ENCODE peak calls at places on chromosomes 12 and 14, in nine cellular contexts. One of them, this sample, is unnamed.

GRCh38 chr12:18907793-18908580 is 170.1 kb downstream of the CAPZA3 start:
- DNase-seq in small intestine: no peak
- DNase-seq in AG04450: no peak
- DNase-seq in testis: no peak
- DNase-seq in endothelial cell of umbilical vein: no peak
- DNase-seq in GM23248: no peak
- DNase-seq in Panc1: no peak
- DNase-seq in AG09309: no peak
- DNase-seq in tibial nerve: no peak
- DNase-seq in this sample: peak

GRCh38 chr12:124837958-124838803 is 25.5 kb downstream of the SCARB1 start:
- DNase-seq in small intestine: peak
- DNase-seq in AG04450: peak
- DNase-seq in testis: peak
- DNase-seq in endothelial cell of umbilical vein: peak
- DNase-seq in GM23248: peak
- DNase-seq in Panc1: peak
- DNase-seq in AG09309: peak
- DNase-seq in tibial nerve: peak
- DNase-seq in this sample: peak

GRCh38 chr14:32682219-32682618 is 256.5 kb upstream of the NPAS3 start:
- DNase-seq in small intestine: no peak
- DNase-seq in AG04450: no peak
- DNase-seq in testis: no peak
- DNase-seq in endothelial cell of umbilical vein: no peak
- DNase-seq in GM23248: no peak
- DNase-seq in Panc1: no peak
- DNase-seq in AG09309: no peak
- DNase-seq in tibial nerve: no peak
- DNase-seq in this sample: no peak

GRCh38 chr12:6672143-6672542 is 9.2 kb upstream of the ING4 start:
- DNase-seq in small intestine: no peak
- DNase-seq in AG04450: no peak
- DNase-seq in testis: no peak
- DNase-seq in endothelial cell of umbilical vein: no peak
- DNase-seq in GM23248: no peak
- DNase-seq in Panc1: no peak
- DNase-seq in AG09309: no peak
- DNase-seq in tibial nerve: no peak
- DNase-seq in this sample: no peak

GRCh38 chr12:132772551-132772950 is 10.9 kb upstream of the ANKLE2 start:
- DNase-seq in small intestine: no peak
- DNase-seq in AG04450: no peak
- DNase-seq in testis: no peak
- DNase-seq in endothelial cell of umbilical vein: no peak
- DNase-seq in GM23248: no peak
- DNase-seq in Panc1: no peak
- DNase-seq in AG09309: no peak
- DNase-seq in tibial nerve: no peak
- DNase-seq in this sample: no peak

GRCh38 chr12:43805857-43806736 is at the start of gene TWF1:
- DNase-seq in small intestine: peak
- DNase-seq in AG04450: no peak
- DNase-seq in testis: peak
- DNase-seq in endothelial cell of umbilical vein: peak
- DNase-seq in GM23248: peak
- DNase-seq in Panc1: no peak
- DNase-seq in AG09309: no peak
- DNase-seq in tibial nerve: peak
- DNase-seq in this sample: peak

GRCh38 chr14:34971801-34972200 is 11.0 kb upstream of the SRP54 start:
- DNase-seq in small intestine: no peak
- DNase-seq in AG04450: no peak
- DNase-seq in testis: no peak
- DNase-seq in endothelial cell of umbilical vein: peak
- DNase-seq in GM23248: no peak
- DNase-seq in Panc1: peak
- DNase-seq in AG09309: no peak
- DNase-seq in tibial nerve: no peak
- DNase-seq in this sample: no peak

GRCh38 chr12:128859311-128859710 is 6.0 kb downstream of the GLT1D1 start:
- DNase-seq in small intestine: no peak
- DNase-seq in AG04450: no peak
- DNase-seq in testis: no peak
- DNase-seq in endothelial cell of umbilical vein: no peak
- DNase-seq in GM23248: no peak
- DNase-seq in Panc1: no peak
- DNase-seq in AG09309: no peak
- DNase-seq in tibial nerve: no peak
- DNase-seq in this sample: no peak

GRCh38 chr14:51478241-51478640 is 173.5 kb upstream of the FRMD6 start:
- DNase-seq in small intestine: no peak
- DNase-seq in AG04450: no peak
- DNase-seq in testis: no peak
- DNase-seq in endothelial cell of umbilical vein: no peak
- DNase-seq in GM23248: peak
- DNase-seq in Panc1: no peak
- DNase-seq in AG09309: peak
- DNase-seq in tibial nerve: no peak
- DNase-seq in this sample: peak

GRCh38 chr12:18737819-18738218 is at the start of the genes CAPZA3 and PLCZ1:
- DNase-seq in small intestine: no peak
- DNase-seq in AG04450: no peak
- DNase-seq in testis: no peak
- DNase-seq in endothelial cell of umbilical vein: no peak
- DNase-seq in GM23248: no peak
- DNase-seq in Panc1: no peak
- DNase-seq in AG09309: no peak
- DNase-seq in tibial nerve: no peak
- DNase-seq in this sample: no peak

GRCh38 chr14:77026930-77027537 is 1.5 kb downstream of the IRF2BPL start:
- DNase-seq in small intestine: peak
- DNase-seq in AG04450: no peak
- DNase-seq in testis: no peak
- DNase-seq in endothelial cell of umbilical vein: peak
- DNase-seq in GM23248: peak
- DNase-seq in Panc1: no peak
- DNase-seq in AG09309: no peak
- DNase-seq in tibial nerve: no peak
- DNase-seq in this sample: peak

GRCh38 chr14:93970967-93971634 is 5.3 kb downstream of the ASB2 start:
- DNase-seq in small intestine: peak
- DNase-seq in AG04450: no peak
- DNase-seq in testis: no peak
- DNase-seq in endothelial cell of umbilical vein: no peak
- DNase-seq in GM23248: peak
- DNase-seq in Panc1: no peak
- DNase-seq in AG09309: no peak
- DNase-seq in tibial nerve: no peak
- DNase-seq in this sample: no peak

GRCh38 chr14:49970474-49971147 is 77.7 kb downstream of the ARF6 start:
- DNase-seq in small intestine: peak
- DNase-seq in AG04450: no peak
- DNase-seq in testis: peak
- DNase-seq in endothelial cell of umbilical vein: peak
- DNase-seq in GM23248: peak
- DNase-seq in Panc1: no peak
- DNase-seq in AG09309: no peak
- DNase-seq in tibial nerve: peak
- DNase-seq in this sample: peak

DNA sequence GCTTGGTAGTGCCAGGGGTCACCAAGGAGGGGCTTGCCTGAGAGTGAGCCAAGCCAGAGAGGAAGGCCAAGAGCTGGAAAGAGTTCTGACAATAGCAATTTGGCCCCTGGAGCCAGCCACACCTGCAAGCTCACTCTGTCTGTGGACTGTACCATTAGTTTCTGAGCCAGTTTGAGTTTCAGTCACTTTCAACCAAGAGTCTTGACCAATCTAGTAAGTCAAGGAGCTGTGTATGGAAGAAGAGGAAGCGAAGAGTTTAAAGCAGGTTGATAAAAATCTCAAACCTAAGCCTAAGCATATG is 38.5 kb downstream of the NT5DC3 start:
- DNase-seq in small intestine: no peak
- DNase-seq in AG04450: no peak
- DNase-seq in testis: no peak
- DNase-seq in endothelial cell of umbilical vein: no peak
- DNase-seq in GM23248: no peak
- DNase-seq in Panc1: no peak
- DNase-seq in AG09309: no peak
- DNase-seq in tibial nerve: no peak
- DNase-seq in this sample: no peak
- H3K4me3 ChIP-seq in small intestine: no peak
- H3K4me3 ChIP-seq in AG04450: no peak
- H3K4me3 ChIP-seq in testis: no peak
- H3K4me3 ChIP-seq in endothelial cell of umbilical vein: no peak
- H3K4me3 ChIP-seq in GM23248: no peak
- H3K4me3 ChIP-seq in Panc1: no peak
- H3K4me3 ChIP-seq in AG09309: no peak
- H3K4me3 ChIP-seq in tibial nerve: no peak
- H3K4me3 ChIP-seq in this sample: no peak

GRCh38 chr12:113466770-113467153 is 4.9 kb downstream of the LHX5 start:
- DNase-seq in small intestine: no peak
- DNase-seq in AG04450: no peak
- DNase-seq in testis: no peak
- DNase-seq in endothelial cell of umbilical vein: no peak
- DNase-seq in GM23248: no peak
- DNase-seq in Panc1: no peak
- DNase-seq in AG09309: no peak
- DNase-seq in tibial nerve: no peak
- DNase-seq in this sample: no peak
- H3K4me3 ChIP-seq in small intestine: no peak
- H3K4me3 ChIP-seq in AG04450: peak
- H3K4me3 ChIP-seq in testis: no peak
- H3K4me3 ChIP-seq in endothelial cell of umbilical vein: no peak
- H3K4me3 ChIP-seq in GM23248: peak
- H3K4me3 ChIP-seq in Panc1: no peak
- H3K4me3 ChIP-seq in AG09309: no peak
- H3K4me3 ChIP-seq in tibial nerve: no peak
- H3K4me3 ChIP-seq in this sample: no peak

GRCh38 chr12:93459992-93460391 is 7.3 kb upstream of the MRPL42 start:
- DNase-seq in small intestine: no peak
- DNase-seq in AG04450: no peak
- DNase-seq in testis: no peak
- DNase-seq in endothelial cell of umbilical vein: no peak
- DNase-seq in GM23248: no peak
- DNase-seq in Panc1: no peak
- DNase-seq in AG09309: no peak
- DNase-seq in tibial nerve: no peak
- DNase-seq in this sample: no peak

GRCh38 chr12:93451423-93452158 is 9.8 kb upstream of the UBE2N start:
- DNase-seq in small intestine: no peak
- DNase-seq in AG04450: no peak
- DNase-seq in testis: no peak
- DNase-seq in endothelial cell of umbilical vein: no peak
- DNase-seq in GM23248: no peak
- DNase-seq in Panc1: no peak
- DNase-seq in AG09309: no peak
- DNase-seq in tibial nerve: no peak
- DNase-seq in this sample: no peak

GRCh38 chr12:93453633-93454032 is 11.9 kb upstream of the UBE2N start:
- DNase-seq in small intestine: no peak
- DNase-seq in AG04450: no peak
- DNase-seq in testis: no peak
- DNase-seq in endothelial cell of umbilical vein: no peak
- DNase-seq in GM23248: peak
- DNase-seq in Panc1: no peak
- DNase-seq in AG09309: peak
- DNase-seq in tibial nerve: no peak
- DNase-seq in this sample: peak

GRCh38 chr12:93459097-93459496 is 8.2 kb upstream of the MRPL42 start:
- DNase-seq in small intestine: no peak
- DNase-seq in AG04450: no peak
- DNase-seq in testis: no peak
- DNase-seq in endothelial cell of umbilical vein: no peak
- DNase-seq in GM23248: no peak
- DNase-seq in Panc1: no peak
- DNase-seq in AG09309: no peak
- DNase-seq in tibial nerve: no peak
- DNase-seq in this sample: no peak

DNA sequence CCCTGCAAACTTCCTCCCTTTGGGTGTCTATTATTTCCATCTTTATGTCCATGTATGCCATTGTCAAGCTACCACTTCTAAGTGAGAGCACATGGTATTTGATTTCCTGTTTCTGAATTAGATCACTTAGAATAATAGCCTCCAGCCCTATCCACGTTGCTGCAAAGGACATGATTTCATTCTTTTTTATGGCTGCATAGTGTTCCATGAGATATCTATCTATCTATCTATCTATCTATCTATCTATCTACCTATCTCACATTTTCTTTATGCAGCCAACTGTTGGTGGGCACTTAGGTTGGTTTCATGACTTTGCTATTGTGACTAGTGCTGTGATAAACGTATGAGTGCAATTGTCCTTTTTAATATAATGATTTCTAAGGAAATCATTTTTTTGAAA is 11.2 kb upstream of the MRPL42 start:
- DNase-seq in small intestine: no peak
- DNase-seq in AG04450: no peak
- DNase-seq in testis: no peak
- DNase-seq in endothelial cell of umbilical vein: no peak
- DNase-seq in GM23248: no peak
- DNase-seq in Panc1: no peak
- DNase-seq in AG09309: no peak
- DNase-seq in tibial nerve: no peak
- DNase-seq in this sample: no peak
- H3K4me3 ChIP-seq in small intestine: no peak
- H3K4me3 ChIP-seq in AG04450: no peak
- H3K4me3 ChIP-seq in testis: no peak
- H3K4me3 ChIP-seq in endothelial cell of umbilical vein: no peak
- H3K4me3 ChIP-seq in GM23248: no peak
- H3K4me3 ChIP-seq in Panc1: no peak
- H3K4me3 ChIP-seq in AG09309: no peak
- H3K4me3 ChIP-seq in tibial nerve: no peak
- H3K4me3 ChIP-seq in this sample: no peak

DNA sequence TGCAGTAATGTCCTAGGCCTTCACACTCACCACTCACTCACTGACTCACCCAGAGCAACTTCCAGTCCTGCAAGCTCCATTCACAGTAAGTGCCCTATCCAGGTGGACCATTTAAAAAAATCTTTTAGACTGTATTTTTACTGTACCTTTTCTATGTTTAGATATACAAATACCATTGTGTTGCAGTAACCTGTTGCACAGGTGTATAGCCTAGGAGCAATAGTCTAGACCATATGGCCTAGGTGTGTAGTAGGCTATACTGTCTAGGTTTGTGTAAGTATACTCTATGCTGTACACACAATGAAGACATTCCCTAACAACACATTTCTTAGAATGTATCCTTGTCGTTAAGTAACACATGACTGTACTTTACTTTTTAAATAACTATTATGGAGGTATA is 17.2 kb downstream of the CYP46A1 start:
- DNase-seq in small intestine: no peak
- DNase-seq in AG04450: no peak
- DNase-seq in testis: no peak
- DNase-seq in endothelial cell of umbilical vein: no peak
- DNase-seq in GM23248: no peak
- DNase-seq in Panc1: no peak
- DNase-seq in AG09309: no peak
- DNase-seq in tibial nerve: no peak
- DNase-seq in this sample: no peak
- H3K4me3 ChIP-seq in small intestine: no peak
- H3K4me3 ChIP-seq in AG04450: no peak
- H3K4me3 ChIP-seq in testis: no peak
- H3K4me3 ChIP-seq in endothelial cell of umbilical vein: no peak
- H3K4me3 ChIP-seq in GM23248: no peak
- H3K4me3 ChIP-seq in Panc1: no peak
- H3K4me3 ChIP-seq in AG09309: no peak
- H3K4me3 ChIP-seq in tibial nerve: no peak
- H3K4me3 ChIP-seq in this sample: no peak

This sample was measured in fibroblast of mammary gland.